ENCODE peak calls at places on chromosome 12, in five cellular contexts. One of them, this sample, is unnamed. For H3K4me1, the result is how much of the 10 kb centered on the place peaks cover.

GRCh38 chr12:79119796-79120195 is 255.2 kb downstream of the SYT1 start:
- DNase-seq in CD8-positive, alpha-beta T cell: no peak
- DNase-seq in right lobe of liver: no peak
- DNase-seq in transverse colon: no peak
- DNase-seq in heart left ventricle: no peak
- DNase-seq in this sample: no peak

GRCh38 chr12:105455250-105455649 is 124.8 kb downstream of the C12orf75 start:
- DNase-seq in CD8-positive, alpha-beta T cell: no peak
- DNase-seq in transverse colon: no peak
- DNase-seq in right lobe of liver: no peak
- DNase-seq in heart left ventricle: no peak
- DNase-seq in this sample: no peak

GRCh38 chr12:131275824-131276223 is 322.1 kb downstream of the ADGRD1 start:
- DNase-seq in heart left ventricle: peak
- DNase-seq in right lobe of liver: peak
- DNase-seq in transverse colon: no peak
- DNase-seq in CD8-positive, alpha-beta T cell: no peak
- DNase-seq in this sample: no peak

GRCh38 chr12:130916251-130916911 is 37.3 kb upstream of the ADGRD1 start:
- DNase-seq in right lobe of liver: peak
- DNase-seq in heart left ventricle: peak
- DNase-seq in CD8-positive, alpha-beta T cell: no peak
- DNase-seq in transverse colon: peak
- DNase-seq in this sample: peak

GRCh38 chr12:6535960-6536847 is 1.9 kb downstream of the GAPDH start:
- DNase-seq in right lobe of liver: no peak
- DNase-seq in heart left ventricle: no peak
- DNase-seq in CD8-positive, alpha-beta T cell: no peak
- DNase-seq in transverse colon: no peak
- DNase-seq in this sample: peak

GRCh38 chr12:42960087-42960527 is 370.6 kb upstream of the PRICKLE1 start:
- DNase-seq in transverse colon: no peak
- DNase-seq in CD8-positive, alpha-beta T cell: no peak
- DNase-seq in heart left ventricle: no peak
- DNase-seq in right lobe of liver: no peak
- DNase-seq in this sample: no peak

GRCh38 chr12:89468648-89469326 is 55.8 kb downstream of the GALNT4 start:
- DNase-seq in CD8-positive, alpha-beta T cell: no peak
- DNase-seq in transverse colon: no peak
- DNase-seq in right lobe of liver: no peak
- DNase-seq in heart left ventricle: no peak
- DNase-seq in this sample: no peak

GRCh38 chr12:90298289-90298948 is 589.8 kb upstream of the ATP2B1 start:
- DNase-seq in CD8-positive, alpha-beta T cell: no peak
- DNase-seq in right lobe of liver: no peak
- DNase-seq in transverse colon: no peak
- DNase-seq in heart left ventricle: no peak
- DNase-seq in this sample: peak

GRCh38 chr12:113112043-113112899 is 23.3 kb downstream of the RASAL1 start:
- DNase-seq in CD8-positive, alpha-beta T cell: no peak
- DNase-seq in heart left ventricle: no peak
- DNase-seq in right lobe of liver: no peak
- DNase-seq in transverse colon: no peak
- DNase-seq in this sample: no peak

GRCh38 chr12:66107451-66107915 is 23.1 kb downstream of the LLPH start:
- DNase-seq in right lobe of liver: peak
- DNase-seq in heart left ventricle: no peak
- DNase-seq in transverse colon: peak
- DNase-seq in CD8-positive, alpha-beta T cell: peak
- DNase-seq in this sample: peak

GRCh38 chr12:27474344-27474743 is 27.8 kb downstream of the SMCO2 start:
- DNase-seq in heart left ventricle: no peak
- DNase-seq in CD8-positive, alpha-beta T cell: no peak
- DNase-seq in right lobe of liver: no peak
- DNase-seq in transverse colon: no peak
- DNase-seq in this sample: peak

GRCh38 chr12:114288071-114288470 is 117.9 kb downstream of the TBX5 start:
- DNase-seq in right lobe of liver: no peak
- DNase-seq in CD8-positive, alpha-beta T cell: no peak
- DNase-seq in transverse colon: no peak
- DNase-seq in heart left ventricle: no peak
- DNase-seq in this sample: no peak

GRCh38 chr12:71045781-71046180 is 112.0 kb downstream of the TSPAN8 start:
- DNase-seq in CD8-positive, alpha-beta T cell: no peak
- DNase-seq in heart left ventricle: no peak
- DNase-seq in right lobe of liver: no peak
- DNase-seq in transverse colon: no peak
- DNase-seq in this sample: peak

GRCh38 chr12:11785722-11786121 is 136.2 kb downstream of the ETV6 start:
- DNase-seq in right lobe of liver: no peak
- DNase-seq in CD8-positive, alpha-beta T cell: no peak
- DNase-seq in transverse colon: no peak
- DNase-seq in heart left ventricle: no peak
- DNase-seq in this sample: peak

GRCh38 chr12:103745962-103746361 is 95.1 kb downstream of the NT5DC3 start:
- DNase-seq in transverse colon: no peak
- DNase-seq in CD8-positive, alpha-beta T cell: no peak
- DNase-seq in heart left ventricle: no peak
- DNase-seq in right lobe of liver: no peak
- DNase-seq in this sample: no peak

GRCh38 chr12:93199831-93200236 is 177.9 kb upstream of the NUDT4 start:
- DNase-seq in transverse colon: no peak
- DNase-seq in CD8-positive, alpha-beta T cell: no peak
- DNase-seq in heart left ventricle: no peak
- DNase-seq in right lobe of liver: no peak
- DNase-seq in this sample: peak

GRCh38 chr12:65998536-65999530 is 131.7 kb downstream of the LLPH start:
- DNase-seq in transverse colon: no peak
- DNase-seq in heart left ventricle: no peak
- DNase-seq in CD8-positive, alpha-beta T cell: no peak
- DNase-seq in right lobe of liver: no peak
- DNase-seq in this sample: no peak

GRCh38 chr12:43754015-43754414 is 4.6 kb downstream of the PUS7L start:
- DNase-seq in CD8-positive, alpha-beta T cell: no peak
- DNase-seq in heart left ventricle: no peak
- DNase-seq in transverse colon: no peak
- DNase-seq in right lobe of liver: no peak
- DNase-seq in this sample: no peak

GRCh38 chr12:87667378-87667777 is 361.8 kb downstream of the C12orf50 start:
- DNase-seq in CD8-positive, alpha-beta T cell: no peak
- DNase-seq in right lobe of liver: no peak
- DNase-seq in heart left ventricle: no peak
- DNase-seq in transverse colon: no peak
- DNase-seq in this sample: peak

GRCh38 chr12:104722541-104723534 is 235.3 kb downstream of the SLC41A2 start:
- DNase-seq in heart left ventricle: no peak
- DNase-seq in transverse colon: no peak
- DNase-seq in CD8-positive, alpha-beta T cell: no peak
- DNase-seq in right lobe of liver: no peak
- DNase-seq in this sample: no peak

GRCh38 chr12:58803893-58804292 is 116.4 kb downstream of the LRIG3 start:
- DNase-seq in right lobe of liver: no peak
- DNase-seq in transverse colon: no peak
- DNase-seq in heart left ventricle: no peak
- DNase-seq in CD8-positive, alpha-beta T cell: no peak
- DNase-seq in this sample: peak

GRCh38 chr12:12807970-12808702 is 5.0 kb upstream of the DDX47 start:
- DNase-seq in heart left ventricle: peak
- DNase-seq in right lobe of liver: peak
- DNase-seq in CD8-positive, alpha-beta T cell: peak
- DNase-seq in transverse colon: peak
- DNase-seq in this sample: peak

GRCh38 chr12:68012712-68013111 is 23.5 kb downstream of the IFNG-AS1 start:
- DNase-seq in transverse colon: no peak
- DNase-seq in heart left ventricle: no peak
- DNase-seq in CD8-positive, alpha-beta T cell: no peak
- DNase-seq in right lobe of liver: no peak
- DNase-seq in this sample: no peak

GRCh38 chr12:124422570-124423523 is 128.0 kb downstream of the RFLNA start:
- DNase-seq in CD8-positive, alpha-beta T cell: no peak
- DNase-seq in right lobe of liver: peak
- DNase-seq in heart left ventricle: peak
- DNase-seq in transverse colon: peak
- DNase-seq in this sample: peak

GRCh38 chr12:88313554-88313953 is 171.4 kb downstream of the TMTC3 start:
- DNase-seq in heart left ventricle: no peak
- DNase-seq in CD8-positive, alpha-beta T cell: no peak
- DNase-seq in right lobe of liver: no peak
- DNase-seq in transverse colon: no peak
- DNase-seq in this sample: no peak

GRCh38 chr12:92259291-92259690 is 113.6 kb upstream of the BTG1 start:
- DNase-seq in right lobe of liver: no peak
- DNase-seq in CD8-positive, alpha-beta T cell: no peak
- DNase-seq in transverse colon: no peak
- DNase-seq in heart left ventricle: no peak
- DNase-seq in this sample: no peak

GRCh38 chr12:95124106-95124505 is 50.7 kb upstream of the NR2C1 start:
- DNase-seq in transverse colon: peak
- DNase-seq in heart left ventricle: no peak
- DNase-seq in CD8-positive, alpha-beta T cell: no peak
- DNase-seq in right lobe of liver: no peak
- DNase-seq in this sample: no peak

GRCh38 chr12:109114644-109115043 is 1.7 kb upstream of the ACACB start:
- DNase-seq in right lobe of liver: no peak
- DNase-seq in CD8-positive, alpha-beta T cell: no peak
- DNase-seq in transverse colon: no peak
- DNase-seq in heart left ventricle: no peak
- DNase-seq in this sample: no peak
- H3K4me1 ChIP-seq in right lobe of liver: under half
- H3K4me1 ChIP-seq in CD8-positive, alpha-beta T cell: under half
- H3K4me1 ChIP-seq in transverse colon: under half
- H3K4me1 ChIP-seq in heart left ventricle: under half
- H3K4me1 ChIP-seq in this sample: half or more

DNA sequence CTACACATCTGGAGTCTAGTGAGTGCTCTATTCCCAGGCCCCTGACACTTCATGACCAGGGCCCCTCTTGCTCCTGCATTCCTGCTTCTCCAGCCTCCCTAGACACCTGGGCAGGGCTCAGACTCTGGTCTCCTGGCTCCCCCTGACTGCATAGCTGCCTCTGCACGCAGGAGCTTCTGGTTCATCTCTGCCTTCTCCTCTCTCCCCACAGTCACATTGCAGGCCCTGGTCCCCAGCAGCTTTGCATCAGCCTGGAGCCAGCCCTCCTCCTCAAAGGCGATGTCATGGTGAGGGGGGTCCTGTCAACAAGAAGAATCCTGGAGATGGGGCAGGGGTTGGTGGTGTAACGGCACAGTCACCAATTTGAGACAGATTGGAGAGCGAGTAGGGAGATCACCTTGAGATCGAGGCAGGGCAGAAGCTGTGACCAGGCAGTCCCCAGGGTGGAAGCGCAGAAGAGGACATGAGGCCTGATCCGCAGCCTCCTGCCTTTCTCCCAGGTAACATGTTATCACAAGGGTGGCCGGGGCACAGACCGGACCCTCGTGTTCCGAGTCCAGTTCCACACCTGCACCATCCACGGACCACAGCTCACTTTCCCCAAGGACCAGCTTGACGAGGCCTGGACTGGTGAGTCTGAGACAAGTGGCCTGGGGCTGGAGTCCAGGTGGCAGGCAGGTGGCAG is 8.1 kb downstream of the TNS2 start:
- DNase-seq in transverse colon: no peak
- DNase-seq in CD8-positive, alpha-beta T cell: no peak
- DNase-seq in heart left ventricle: peak
- DNase-seq in right lobe of liver: no peak
- DNase-seq in this sample: no peak
- H3K4me1 ChIP-seq in transverse colon: under half
- H3K4me1 ChIP-seq in CD8-positive, alpha-beta T cell: under half
- H3K4me1 ChIP-seq in heart left ventricle: half or more
- H3K4me1 ChIP-seq in right lobe of liver: under half
- H3K4me1 ChIP-seq in this sample: half or more

GRCh38 chr12:46775796-46776195 is 50.0 kb downstream of the SLC38A4 start:
- DNase-seq in heart left ventricle: no peak
- DNase-seq in transverse colon: no peak
- DNase-seq in CD8-positive, alpha-beta T cell: no peak
- DNase-seq in right lobe of liver: no peak
- DNase-seq in this sample: no peak

GRCh38 chr12:46779879-46780278 is 45.9 kb downstream of the SLC38A4 start:
- DNase-seq in transverse colon: no peak
- DNase-seq in heart left ventricle: no peak
- DNase-seq in right lobe of liver: no peak
- DNase-seq in CD8-positive, alpha-beta T cell: no peak
- DNase-seq in this sample: no peak

GRCh38 chr12:46777587-46777986 is 48.2 kb downstream of the SLC38A4 start:
- DNase-seq in heart left ventricle: no peak
- DNase-seq in right lobe of liver: no peak
- DNase-seq in CD8-positive, alpha-beta T cell: no peak
- DNase-seq in transverse colon: no peak
- DNase-seq in this sample: no peak

GRCh38 chr12:46774011-46774633 is 51.7 kb downstream of the SLC38A4 start:
- DNase-seq in CD8-positive, alpha-beta T cell: no peak
- DNase-seq in heart left ventricle: no peak
- DNase-seq in transverse colon: no peak
- DNase-seq in right lobe of liver: no peak
- DNase-seq in this sample: peak

GRCh38 chr12:46778415-46778814 is 47.4 kb downstream of the SLC38A4 start:
- DNase-seq in heart left ventricle: no peak
- DNase-seq in right lobe of liver: no peak
- DNase-seq in transverse colon: no peak
- DNase-seq in CD8-positive, alpha-beta T cell: no peak
- DNase-seq in this sample: no peak
- H3K4me1 ChIP-seq in heart left ventricle: under half
- H3K4me1 ChIP-seq in right lobe of liver: under half
- H3K4me1 ChIP-seq in transverse colon: under half
- H3K4me1 ChIP-seq in CD8-positive, alpha-beta T cell: under half
- H3K4me1 ChIP-seq in this sample: under half

GRCh38 chr12:116916122-116916521 is 5.4 kb downstream of the FBXW8 start:
- DNase-seq in CD8-positive, alpha-beta T cell: no peak
- DNase-seq in transverse colon: no peak
- DNase-seq in heart left ventricle: no peak
- DNase-seq in right lobe of liver: no peak
- DNase-seq in this sample: peak

GRCh38 chr12:116916714-116917114 is 6.0 kb downstream of the FBXW8 start:
- DNase-seq in transverse colon: peak
- DNase-seq in heart left ventricle: no peak
- DNase-seq in right lobe of liver: peak
- DNase-seq in CD8-positive, alpha-beta T cell: peak
- DNase-seq in this sample: peak

GRCh38 chr12:116919706-116920485 is 9.1 kb downstream of the FBXW8 start:
- DNase-seq in right lobe of liver: no peak
- DNase-seq in heart left ventricle: no peak
- DNase-seq in transverse colon: no peak
- DNase-seq in CD8-positive, alpha-beta T cell: no peak
- DNase-seq in this sample: no peak

GRCh38 chr12:116919247-116919671 is 8.5 kb downstream of the FBXW8 start:
- DNase-seq in right lobe of liver: no peak
- DNase-seq in CD8-positive, alpha-beta T cell: no peak
- DNase-seq in heart left ventricle: no peak
- DNase-seq in transverse colon: peak
- DNase-seq in this sample: no peak

DNA sequence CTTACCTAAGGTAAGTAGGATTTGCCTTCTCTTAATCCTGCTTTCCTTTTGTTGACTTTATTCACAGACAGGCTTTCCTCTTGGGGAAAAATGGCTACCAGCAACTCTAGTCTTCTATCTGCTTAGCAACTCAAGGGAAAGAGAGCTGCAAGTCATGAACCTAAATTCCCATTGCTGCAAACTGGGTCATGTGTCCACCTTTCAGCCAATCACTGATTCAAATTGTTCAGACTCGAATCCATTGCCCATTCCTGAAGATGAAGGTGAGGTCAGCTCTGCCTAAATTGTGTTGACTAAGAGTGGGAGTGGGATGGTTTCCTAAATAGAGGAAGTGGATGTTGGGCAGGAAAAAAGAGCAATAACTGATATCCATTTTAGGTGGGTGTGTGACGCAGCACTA is 7.7 kb downstream of the FBXW8 start:
- DNase-seq in right lobe of liver: no peak
- DNase-seq in transverse colon: no peak
- DNase-seq in CD8-positive, alpha-beta T cell: no peak
- DNase-seq in heart left ventricle: no peak
- DNase-seq in this sample: no peak
- H3K4me1 ChIP-seq in right lobe of liver: under half
- H3K4me1 ChIP-seq in transverse colon: under half
- H3K4me1 ChIP-seq in CD8-positive, alpha-beta T cell: under half
- H3K4me1 ChIP-seq in heart left ventricle: under half
- H3K4me1 ChIP-seq in this sample: under half